ENCODE peak calls at places on chromosomes 16 and 17, in eight cellular contexts. One of them, this sample, is unnamed.

GRCh38 chr17:78798695-78799559 is 16.9 kb upstream of the CYTH1 start:
- DNase-seq in H9: no peak
- DNase-seq in fibroblast of mammary gland: peak
- DNase-seq in NCI-H146: peak
- DNase-seq in NT2/D1: no peak
- DNase-seq in T-cell: no peak
- DNase-seq in right cardiac atrium: peak
- DNase-seq in ascending aorta: no peak
- DNase-seq in this sample: peak

GRCh38 chr17:7293821-7294613 is 422 bp downstream of the YBX2 start:
- DNase-seq in ascending aorta: no peak
- DNase-seq in right cardiac atrium: peak
- DNase-seq in fibroblast of mammary gland: no peak
- DNase-seq in T-cell: no peak
- DNase-seq in NT2/D1: no peak
- DNase-seq in H9: peak
- DNase-seq in NCI-H146: peak
- DNase-seq in this sample: peak

GRCh38 chr16:12757546-12757945 is 46.1 kb downstream of the CPPED1 start:
- DNase-seq in T-cell: no peak
- DNase-seq in NT2/D1: no peak
- DNase-seq in H9: no peak
- DNase-seq in ascending aorta: no peak
- DNase-seq in fibroblast of mammary gland: no peak
- DNase-seq in right cardiac atrium: no peak
- DNase-seq in NCI-H146: peak
- DNase-seq in this sample: no peak

GRCh38 chr16:73329363-73330306 is 281.7 kb upstream of the ZFHX3 start:
- DNase-seq in H9: peak
- DNase-seq in NT2/D1: peak
- DNase-seq in ascending aorta: no peak
- DNase-seq in right cardiac atrium: no peak
- DNase-seq in NCI-H146: no peak
- DNase-seq in T-cell: no peak
- DNase-seq in fibroblast of mammary gland: no peak
- DNase-seq in this sample: no peak

GRCh38 chr17:65115721-65116312 is 21.4 kb upstream of the RGS9 start:
- DNase-seq in right cardiac atrium: no peak
- DNase-seq in NT2/D1: no peak
- DNase-seq in T-cell: no peak
- DNase-seq in H9: no peak
- DNase-seq in ascending aorta: no peak
- DNase-seq in NCI-H146: no peak
- DNase-seq in fibroblast of mammary gland: no peak
- DNase-seq in this sample: no peak

GRCh38 chr17:37713028-37713431 is 31.8 kb downstream of the HNF1B start:
- DNase-seq in T-cell: no peak
- DNase-seq in NCI-H146: no peak
- DNase-seq in ascending aorta: no peak
- DNase-seq in fibroblast of mammary gland: no peak
- DNase-seq in H9: no peak
- DNase-seq in right cardiac atrium: no peak
- DNase-seq in NT2/D1: no peak
- DNase-seq in this sample: no peak

GRCh38 chr16:52825882-52826281 is 226.8 kb downstream of the CHD9NB start:
- DNase-seq in H9: no peak
- DNase-seq in ascending aorta: no peak
- DNase-seq in NCI-H146: no peak
- DNase-seq in right cardiac atrium: no peak
- DNase-seq in fibroblast of mammary gland: no peak
- DNase-seq in T-cell: no peak
- DNase-seq in NT2/D1: no peak
- DNase-seq in this sample: no peak

GRCh38 chr16:87765473-87765775 is 362 bp downstream of the KLHDC4 start:
- DNase-seq in ascending aorta: no peak
- DNase-seq in NT2/D1: no peak
- DNase-seq in fibroblast of mammary gland: no peak
- DNase-seq in right cardiac atrium: no peak
- DNase-seq in H9: no peak
- DNase-seq in NCI-H146: peak
- DNase-seq in T-cell: no peak
- DNase-seq in this sample: no peak

GRCh38 chr16:1713331-1713730 is 7.3 kb downstream of the MAPK8IP3 start:
- DNase-seq in H9: no peak
- DNase-seq in right cardiac atrium: no peak
- DNase-seq in T-cell: no peak
- DNase-seq in NCI-H146: no peak
- DNase-seq in NT2/D1: no peak
- DNase-seq in ascending aorta: no peak
- DNase-seq in fibroblast of mammary gland: no peak
- DNase-seq in this sample: no peak

This sample was measured in left ventricle myocardium superior.